ENCODE peak calls at places on chromosomes 16 and 17, in five cellular contexts. E is HepG2, Q is HCT116, V is upper lobe of left lung, X is K562. A is an unnamed sample.

GRCh38 chr16:84729716-84730320 is 30.0 kb downstream of the USP10 start:
- ATAC-seq in V (peak; percentile 25), E (no peak), X (peak; percentile 17), Q (peak; percentile 21), A (no peak)

GRCh38 chr17:16040710-16041251 is 41.2 kb downstream of the TTC19 start:
- ATAC-seq in V (peak; percentile 47), E (peak; percentile 96), X (no peak), Q (no peak), A (no peak)

GRCh38 chr16:57270221-57271062 is 14.0 kb downstream of the PLLP start:
- ATAC-seq in E (no peak), X (no peak), V (no peak), Q (no peak), A (no peak)

GRCh38 chr16:75402821-75403475 is 30.4 kb downstream of the CFDP1 start:
- ATAC-seq in Q (peak; percentile 67), V (peak; percentile 82), X (peak; percentile 63), E (peak; percentile 46), A (no peak)

GRCh38 chr17:56979091-56979480 is 1.2 kb downstream of the SCPEP1 start:
- ATAC-seq in X (no peak), V (no peak), E (no peak), Q (no peak), A (no peak)

GRCh38 chr16:20866161-20866772 is 33.9 kb downstream of the DCUN1D3 start:
- ATAC-seq in E (peak; percentile 15), Q (peak; percentile 91), X (peak; percentile 83), V (peak; percentile 39), A (no peak)

GRCh38 chr17:21019976-21020575 is 22.7 kb downstream of the USP22 start:
- ATAC-seq in Q (peak; percentile 81), E (peak; percentile 86), V (peak; percentile 47), X (peak; percentile 63), A (peak; percentile 58)

GRCh38 chr16:74724820-74725549 is 24.3 kb upstream of the MLKL start:
- ATAC-seq in Q (no peak), E (peak; percentile 84), X (no peak), V (no peak), A (peak; percentile 48)

GRCh38 chr16:83939266-83939856 is 13.7 kb upstream of the OSGIN1 start:
- ATAC-seq in V (peak; percentile 45), E (no peak), Q (no peak), X (no peak), A (no peak)

GRCh38 chr16:69747115-69747514 is 7.6 kb downstream of the NOB1 start:
- ATAC-seq in E (no peak), X (no peak), V (no peak), Q (no peak), A (no peak)

GRCh38 chr17:66507982-66508760 is 205.8 kb downstream of the PRKCA start:
- ATAC-seq in V (no peak), X (peak; percentile 65), E (peak; percentile 45), Q (peak; percentile 3), A (no peak)

GRCh38 chr16:2836646-2837508 is 6.8 kb downstream of the ZG16B start:
- ATAC-seq in Q (no peak), V (no peak), X (no peak), E (peak; percentile 13), A (no peak)

GRCh38 chr17:15511142-15511541 is 43.7 kb upstream of the CDRT4 start:
- ATAC-seq in V (no peak), Q (no peak), X (no peak), E (no peak), A (no peak)

GRCh38 chr16:70276392-70276791 is 12.9 kb downstream of the AARS1 start:
- ATAC-seq in V (no peak), X (no peak), Q (no peak), E (no peak), A (no peak)

GRCh38 chr16:57349212-57350031 is 9.2 kb upstream of the CCL22 start:
- ATAC-seq in V (no peak), E (no peak), X (no peak), Q (no peak), A (no peak)

GRCh38 chr16:11735801-11736200 is 6.9 kb downstream of the TXNDC11 start:
- ATAC-seq in Q (no peak), X (no peak), V (no peak), E (no peak), A (no peak)

GRCh38 chr16:11734653-11735043 is 8.0 kb downstream of the TXNDC11 start:
- ATAC-seq in X (peak; percentile 59), Q (no peak), E (peak; percentile 19), V (peak; percentile 42), A (no peak)

GRCh38 chr16:11738742-11739544 is 3.7 kb downstream of the TXNDC11 start:
- ATAC-seq in V (no peak), Q (no peak), X (no peak), E (no peak), A (no peak)

GRCh38 chr16:11737678-11738077 is 5.0 kb downstream of the TXNDC11 start:
- ATAC-seq in Q (no peak), X (no peak), V (no peak), E (no peak), A (no peak)

DNA sequence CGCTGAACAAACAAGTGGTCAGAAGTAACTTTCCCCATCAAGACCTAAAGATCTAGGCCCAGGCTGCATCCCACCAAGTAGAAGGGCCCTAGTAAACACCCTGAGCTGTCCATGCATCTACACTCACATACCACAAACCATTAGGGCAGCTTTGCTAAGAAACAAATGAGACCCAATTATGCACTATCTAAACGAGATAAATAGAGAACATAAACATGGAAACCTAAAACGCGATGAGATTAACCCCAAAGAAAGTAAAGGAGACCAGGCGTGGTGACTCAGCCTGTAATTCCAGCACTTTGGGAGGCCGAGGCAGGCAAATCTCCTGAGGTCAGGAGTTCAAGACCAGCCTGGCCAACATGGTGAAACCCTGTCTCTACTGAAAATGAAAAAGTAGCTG is 5.8 kb downstream of the TXNDC11 start:
- ATAC-seq in V (no peak), X (no peak), E (no peak), Q (no peak), A (no peak)
- H3K4me1 ChIP-seq in V (peaks cover 67% of the 10 kb centered on the region), X (peaks cover under 1% of the 10 kb centered on the region), E (peaks cover 92% of the 10 kb centered on the region), Q (peaks cover 22% of the 10 kb centered on the region), A (peaks cover 14% of the 10 kb centered on the region)

GRCh38 chr16:88405325-88406060 is 22.7 kb downstream of the ZNF469 start:
- ATAC-seq in E (no peak), X (no peak), Q (no peak), V (peak; percentile 70), A (peak; percentile 49)

GRCh38 chr16:88406096-88407041 is 23.6 kb downstream of the ZNF469 start:
- ATAC-seq in E (peak; percentile 53), Q (no peak), V (no peak), X (peak; percentile 80), A (no peak)

GRCh38 chr16:88403794-88404581 is 21.2 kb downstream of the ZNF469 start:
- ATAC-seq in E (peak; percentile 25), V (no peak), X (peak; percentile 55), Q (no peak), A (no peak)

GRCh38 chr16:88402551-88402950 is 19.8 kb downstream of the ZNF469 start:
- ATAC-seq in E (no peak), V (no peak), Q (no peak), X (no peak), A (no peak)

GRCh38 chr16:88404769-88405168 is 22.0 kb downstream of the ZNF469 start:
- ATAC-seq in E (no peak), X (no peak), V (no peak), Q (no peak), A (no peak)
- TF ChIP-seq POLR2A in E (no peak), X (no peak), V (no peak), Q (no peak), A (no peak)

GRCh38 chr16:31472559-31473203 is 729 bp downstream of the TGFB1I1 start:
- ATAC-seq in V (peak; percentile 83), E (no peak), Q (peak; percentile 89), X (peak; percentile 64), A (peak; percentile 93)
- TF ChIP-seq POLR2AphosphoS5 in V (peak; percentile 36), E (no peak), Q (peak; percentile 63), X (no peak), A (peak; percentile 41)

GRCh38 chr16:9102943-9103342 is 11.5 kb downstream of the HAPSTR1 start:
- ATAC-seq in V (no peak), E (no peak), Q (no peak), X (no peak), A (no peak)

GRCh38 chr16:9107025-9107970 is 15.9 kb downstream of the HAPSTR1 start:
- ATAC-seq in Q (no peak), V (no peak), X (peak; percentile 6), E (peak; percentile 30), A (no peak)

GRCh38 chr16:9105189-9105588 is 13.7 kb downstream of the HAPSTR1 start:
- ATAC-seq in V (no peak), E (no peak), X (no peak), Q (no peak), A (no peak)

GRCh38 chr16:9102379-9102778 is 10.9 kb downstream of the HAPSTR1 start:
- ATAC-seq in V (no peak), X (no peak), E (no peak), Q (no peak), A (peak; percentile 49)

GRCh38 chr16:9103546-9103945 is 12.1 kb downstream of the HAPSTR1 start:
- ATAC-seq in V (no peak), X (peak; percentile 46), Q (no peak), E (no peak), A (no peak)
- H3K4me1 ChIP-seq in V (peaks cover 96% of the 10 kb centered on the region), X (peaks cover 5% of the 10 kb centered on the region), Q (peaks cover 26% of the 10 kb centered on the region), E (peaks cover 25% of the 10 kb centered on the region), A (peaks cover 100% of the 10 kb centered on the region)

GRCh38 chr17:50426814-50427787 is 1.1 kb downstream of the ACSF2 start:
- ATAC-seq in V (peak; percentile 37), Q (peak; percentile 63), E (peak; percentile 67), X (peak; percentile 82), A (no peak)
- TF ChIP-seq POLR2A in V (peak; percentile 14), Q (peak; percentile 30), E (peak; percentile 73), X (no peak), A (no peak)

GRCh38 chr17:83127431-83128160 is 48.2 kb downstream of the METRNL start:
- ATAC-seq in X (no peak), Q (no peak), V (no peak), E (no peak), A (no peak)

GRCh38 chr17:83124871-83125514 is 45.6 kb downstream of the METRNL start:
- ATAC-seq in Q (no peak), V (no peak), X (no peak), E (no peak), A (no peak)

GRCh38 chr17:83122834-83123233 is 43.4 kb downstream of the METRNL start:
- ATAC-seq in E (no peak), X (no peak), V (peak; percentile 34), Q (no peak), A (no peak)

GRCh38 chr17:83126275-83126930 is 47.0 kb downstream of the METRNL start:
- ATAC-seq in V (peak; percentile 8), E (peak; percentile 40), Q (peak; percentile 20), X (peak; percentile 31), A (no peak)

DNA sequence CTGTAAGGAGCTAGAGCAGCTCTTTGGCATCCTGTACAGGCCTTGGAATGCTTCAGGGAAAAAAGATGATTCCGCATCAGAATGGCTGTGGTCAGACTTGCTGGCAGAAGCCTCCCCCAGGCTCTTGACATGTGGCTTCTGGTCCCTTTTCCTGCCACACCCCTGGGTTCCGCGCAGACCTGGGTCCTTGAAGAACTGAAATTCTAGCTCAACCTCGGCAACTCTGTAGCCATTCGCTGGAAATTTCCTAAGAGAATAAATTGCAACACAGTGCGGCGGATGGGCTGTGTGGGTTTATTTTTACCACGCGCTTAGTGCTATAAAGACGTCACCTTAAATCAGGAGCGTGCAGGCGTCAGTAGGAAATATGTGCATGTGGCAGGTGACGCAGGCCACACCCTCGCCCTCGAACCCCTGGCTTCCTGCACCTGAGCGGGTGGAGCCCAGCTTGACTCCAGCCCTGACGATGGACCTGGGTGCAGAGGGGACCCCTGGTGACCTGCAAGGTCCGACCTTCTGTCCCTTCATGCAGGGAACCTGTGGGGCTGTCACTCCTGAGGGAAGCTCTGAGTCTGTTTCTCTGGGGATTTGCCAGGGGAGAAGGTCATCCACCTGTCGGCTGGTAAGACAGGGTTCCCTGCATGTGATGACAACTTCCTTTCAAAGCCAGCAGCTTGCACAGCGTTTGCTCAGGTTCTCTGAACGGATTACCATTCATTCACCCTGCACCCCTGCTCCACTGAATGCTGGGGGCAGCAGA is 46.3 kb downstream of the METRNL start:
- ATAC-seq in Q (no peak), V (peak; percentile 70), X (no peak), E (peak; percentile 55), A (peak; percentile 71)
- TF ChIP-seq POLR2AphosphoS5 in Q (no peak), V (no peak), X (no peak), E (no peak), A (no peak)